ENCODE peak calls at places on chromosomes 3 and 15, in eight cellular contexts. L is endodermal cell, O is body of pancreas, I is fibroblast of mammary gland, B is GM23338, M is astrocyte of the cerebellum, H is ascending aorta, J is lung. Q is an unnamed sample.
A peak's percentile ranks its signal among the peaks of the same experiment; 100 is the strongest.

GRCh38 chr3:111714305-111714704 is 119.2 kb upstream of the ZBED2 start:
- DNase-seq in L (peak; percentile 72), O (no peak), I (peak; percentile 40), B (peak; percentile 69), M (no peak), H (no peak), J (no peak), Q (no peak)

GRCh38 chr15:82047493-82048446 is 2.0 kb upstream of the MEX3B start:
- DNase-seq in L (no peak), O (peak; percentile 8), I (peak; percentile 14), B (peak; percentile 84), M (peak; percentile 9), H (no peak), J (no peak), Q (no peak)

GRCh38 chr3:149551500-149551899 is 77.0 kb downstream of the TM4SF4 start:
- DNase-seq in L (no peak), O (no peak), I (no peak), B (no peak), M (no peak), H (no peak), J (no peak), Q (no peak)

GRCh38 chr3:186320862-186321568 is 41.0 kb downstream of the DGKG start:
- DNase-seq in L (no peak), O (no peak), I (peak; percentile 30), B (no peak), M (no peak), H (no peak), J (no peak), Q (no peak)

GRCh38 chr3:100150583-100150982 is 36.3 kb upstream of the FILIP1L start:
- DNase-seq in L (no peak), O (no peak), I (peak; percentile 74), B (no peak), M (no peak), H (no peak), J (no peak), Q (no peak)

GRCh38 chr3:126781406-126781805 is 77.4 kb downstream of the CHCHD6 start:
- DNase-seq in L (no peak), O (no peak), I (peak; percentile 38), B (no peak), M (no peak), H (no peak), J (no peak), Q (no peak)

GRCh38 chr3:11375333-11376076 is 103.3 kb downstream of the ATG7 start:
- DNase-seq in L (no peak), O (no peak), I (peak; percentile 51), B (no peak), M (no peak), H (no peak), J (no peak), Q (no peak)

GRCh38 chr3:124277516-124277890 is 285.6 kb upstream of the ROPN1 start:
- DNase-seq in L (no peak), O (peak; percentile 14), I (peak; percentile 45), B (no peak), M (peak; percentile 70), H (peak; percentile 79), J (no peak), Q (no peak)

GRCh38 chr3:66405701-66406091 is 95.1 kb downstream of the LRIG1 start:
- DNase-seq in L (peak; percentile 58), O (no peak), I (peak; percentile 93), B (no peak), M (peak; percentile 51), H (peak; percentile 87), J (no peak), Q (peak; percentile 52)

GRCh38 chr3:94548581-94549316 is 485.9 kb downstream of the NSUN3 start:
- DNase-seq in L (peak; percentile 81), O (no peak), I (no peak), B (peak; percentile 51), M (no peak), H (no peak), J (no peak), Q (no peak)

GRCh38 chr3:126551066-126551838 is 7.5 kb downstream of the C3orf22 start:
- DNase-seq in L (no peak), O (peak; percentile 1), I (no peak), B (no peak), M (no peak), H (peak; percentile 46), J (no peak), Q (no peak)

GRCh38 chr3:55879901-55880331 is 392.8 kb upstream of the WNT5A start:
- DNase-seq in L (no peak), O (no peak), I (peak; percentile 3), B (no peak), M (no peak), H (no peak), J (no peak), Q (no peak)

GRCh38 chr3:37075955-37076354 is 82.6 kb downstream of the MLH1 start:
- DNase-seq in L (no peak), O (no peak), I (peak; percentile 63), B (no peak), M (no peak), H (no peak), J (no peak), Q (no peak)

GRCh38 chr3:42891042-42891441 is 14.9 kb upstream of the ZNF662 start:
- DNase-seq in L (peak; percentile 61), O (no peak), I (no peak), B (peak; percentile 94), M (no peak), H (no peak), J (no peak), Q (no peak)

GRCh38 chr15:81189583-81190283 is 6.9 kb upstream of the IL16 start:
- DNase-seq in L (no peak), O (peak; percentile 77), I (peak; percentile 99), B (no peak), M (no peak), H (peak; percentile 77), J (peak; percentile 64), Q (peak; percentile 95)

DNA sequence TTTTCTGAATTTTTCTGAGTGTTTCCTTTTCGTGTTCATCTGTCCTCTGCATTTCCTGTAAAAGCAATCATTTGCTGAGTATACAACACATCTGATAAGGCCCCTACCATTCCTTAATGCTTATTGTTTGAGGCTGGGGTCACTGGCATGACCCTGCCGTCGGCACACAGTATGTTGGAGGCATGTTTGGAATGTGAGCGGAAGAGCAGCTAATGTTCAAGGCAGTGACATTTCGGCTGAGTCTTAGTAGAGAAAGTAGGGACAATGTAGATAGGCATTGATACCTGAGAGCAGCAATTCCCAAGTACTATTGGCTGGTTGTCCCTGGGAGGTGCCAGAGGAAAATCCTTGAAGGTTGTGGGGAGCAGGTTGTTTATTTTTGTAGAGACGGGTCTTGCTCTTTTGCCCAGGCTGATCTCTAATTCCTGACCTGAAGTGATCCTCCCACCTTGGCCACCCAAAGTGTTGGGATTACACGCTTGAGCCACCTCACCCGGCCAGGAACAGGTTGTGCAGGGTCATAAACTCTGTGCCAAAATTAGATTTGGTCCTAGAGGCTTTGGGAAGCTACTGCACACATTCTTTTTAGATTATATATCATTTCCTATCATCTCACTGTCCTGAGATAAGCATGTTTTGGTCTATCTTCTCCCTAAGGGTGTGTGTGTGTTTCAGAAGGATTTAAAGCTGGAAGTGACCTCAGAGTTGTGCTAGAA is 13.5 kb downstream of the PTPN23 start:
- DNase-seq in L (no peak), O (no peak), I (no peak), B (no peak), M (no peak), H (no peak), J (no peak), Q (no peak)
- TF ChIP-seq CTCF in L (no peak), O (no peak), I (no peak), B (no peak), M (no peak), H (no peak), J (no peak), Q (no peak)

GRCh38 chr3:158108596-158108995 is 1.3 kb upstream of the RSRC1 start:
- DNase-seq in L (no peak), O (no peak), I (peak; percentile 62), B (no peak), M (no peak), H (no peak), J (no peak), Q (no peak)

GRCh38 chr3:158105124-158105709 is 1.0 kb downstream of the SHOX2 start:
- DNase-seq in L (peak; percentile 75), O (no peak), I (peak; percentile 47), B (peak; percentile 57), M (no peak), H (no peak), J (no peak), Q (no peak)

GRCh38 chr3:158105710-158106438 is at the start of gene SHOX2:
- DNase-seq in L (peak; percentile 88), O (no peak), I (peak; percentile 59), B (peak; percentile 78), M (no peak), H (peak; percentile 64), J (no peak), Q (no peak)

GRCh38 chr3:158107508-158108095 is 1.4 kb upstream of the SHOX2 start:
- DNase-seq in L (no peak), O (no peak), I (no peak), B (no peak), M (no peak), H (no peak), J (no peak), Q (no peak)

GRCh38 chr3:158106773-158107461 is 697 bp upstream of the SHOX2 start:
- DNase-seq in L (peak; percentile 80), O (no peak), I (peak; percentile 30), B (peak; percentile 78), M (no peak), H (peak; percentile 61), J (no peak), Q (no peak)
- H3K4me3 ChIP-seq in L (peak overlapping the region; percentile 77), O (no peak overlapping the region), I (peak overlapping the region; percentile 66), B (peak overlapping the region; percentile 81), M (no peak overlapping the region), H (peak overlapping the region; percentile 64), J (no peak overlapping the region), Q (peak overlapping the region; percentile 88)

GRCh38 chr3:52154135-52155094 is at the start of gene POC1A:
- DNase-seq in L (peak; percentile 97), O (peak; percentile 99), I (peak; percentile 96), B (peak; percentile 98), M (peak; percentile 90), H (peak; percentile 99), J (peak; percentile 97), Q (peak; percentile 93)
- TF ChIP-seq CTCF in L (peak; percentile 34), O (no peak), I (no peak), B (no peak), M (no peak), H (no peak), J (peak; percentile 9), Q (no peak)

GRCh38 chr3:33773627-33774026 is 24.8 kb upstream of the PDCD6IP start:
- DNase-seq in L (no peak), O (no peak), I (peak; percentile 23), B (peak; percentile 18), M (no peak), H (no peak), J (no peak), Q (no peak)

GRCh38 chr3:33779751-33780150 is 18.7 kb upstream of the PDCD6IP start:
- DNase-seq in L (no peak), O (no peak), I (no peak), B (no peak), M (no peak), H (no peak), J (no peak), Q (no peak)

GRCh38 chr3:33775363-33775762 is 23.1 kb upstream of the PDCD6IP start:
- DNase-seq in L (no peak), O (no peak), I (no peak), B (no peak), M (no peak), H (no peak), J (no peak), Q (no peak)

DNA sequence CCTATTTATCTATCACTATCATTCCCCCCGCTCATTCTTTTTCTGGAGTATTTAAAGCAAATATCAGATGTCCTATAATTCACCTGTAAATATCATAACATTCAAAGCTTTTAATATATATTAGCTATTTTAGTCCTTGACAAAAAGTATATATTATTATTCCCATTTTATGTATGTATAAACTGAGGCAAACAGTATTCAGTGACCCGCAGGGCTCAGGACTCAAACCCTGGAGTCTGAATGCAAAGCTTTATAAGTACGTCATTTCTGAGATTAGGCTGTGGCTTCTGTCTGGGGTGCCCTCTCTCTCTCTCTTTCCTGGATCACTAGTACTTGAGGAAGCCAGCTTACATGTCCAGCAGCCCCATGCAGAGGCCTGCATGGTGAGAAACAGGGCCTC is 20.4 kb upstream of the PDCD6IP start:
- DNase-seq in L (no peak), O (no peak), I (no peak), B (no peak), M (no peak), H (no peak), J (no peak), Q (no peak)
- H3K4me3 ChIP-seq in L (no peak overlapping the region), O (no peak overlapping the region), I (no peak overlapping the region), B (no peak overlapping the region), M (no peak overlapping the region), H (no peak overlapping the region), J (no peak overlapping the region), Q (no peak overlapping the region)

Q was measured in AG09309.